ENCODE peak calls at places on chromosomes 5 and 9, in eight cellular contexts. One of them, this sample, is unnamed.

GRCh38 chr9:23581936-23582335 is 244.1 kb downstream of the ELAVL2 start:
- DNase-seq in CD8-positive, alpha-beta T cell: no peak
- DNase-seq in mucosa of descending colon: no peak
- DNase-seq in spleen: no peak
- DNase-seq in Karpas-422: no peak
- DNase-seq in gastrocnemius medialis: no peak
- DNase-seq in endodermal cell: no peak
- DNase-seq in fibroblast of lung: no peak
- DNase-seq in this sample: no peak

GRCh38 chr5:151162794-151163193 is 5.2 kb upstream of the ANXA6 start:
- DNase-seq in CD8-positive, alpha-beta T cell: no peak
- DNase-seq in mucosa of descending colon: no peak
- DNase-seq in spleen: no peak
- DNase-seq in Karpas-422: no peak
- DNase-seq in gastrocnemius medialis: no peak
- DNase-seq in endodermal cell: no peak
- DNase-seq in fibroblast of lung: no peak
- DNase-seq in this sample: no peak

GRCh38 chr9:87604886-87605588 is 107.4 kb downstream of the DAPK1 start:
- DNase-seq in CD8-positive, alpha-beta T cell: no peak
- DNase-seq in mucosa of descending colon: no peak
- DNase-seq in spleen: no peak
- DNase-seq in Karpas-422: no peak
- DNase-seq in gastrocnemius medialis: no peak
- DNase-seq in endodermal cell: no peak
- DNase-seq in fibroblast of lung: no peak
- DNase-seq in this sample: no peak

GRCh38 chr5:58860680-58861079 is 277.8 kb downstream of the RAB3C start:
- DNase-seq in CD8-positive, alpha-beta T cell: no peak
- DNase-seq in mucosa of descending colon: no peak
- DNase-seq in spleen: no peak
- DNase-seq in Karpas-422: no peak
- DNase-seq in gastrocnemius medialis: no peak
- DNase-seq in endodermal cell: no peak
- DNase-seq in fibroblast of lung: no peak
- DNase-seq in this sample: no peak

GRCh38 chr5:120624021-120624563 is 160.0 kb downstream of the PRR16 start:
- DNase-seq in CD8-positive, alpha-beta T cell: no peak
- DNase-seq in mucosa of descending colon: no peak
- DNase-seq in spleen: no peak
- DNase-seq in Karpas-422: no peak
- DNase-seq in gastrocnemius medialis: no peak
- DNase-seq in endodermal cell: no peak
- DNase-seq in fibroblast of lung: peak; percentile 74
- DNase-seq in this sample: no peak

GRCh38 chr9:135304886-135305285 is 174.7 kb upstream of the PPP1R26 start:
- DNase-seq in CD8-positive, alpha-beta T cell: no peak
- DNase-seq in mucosa of descending colon: no peak
- DNase-seq in spleen: no peak
- DNase-seq in Karpas-422: no peak
- DNase-seq in gastrocnemius medialis: no peak
- DNase-seq in endodermal cell: no peak
- DNase-seq in fibroblast of lung: no peak
- DNase-seq in this sample: no peak

GRCh38 chr5:141349917-141350619 is at the start of gene PCDHGB1:
- DNase-seq in CD8-positive, alpha-beta T cell: no peak
- DNase-seq in mucosa of descending colon: peak; percentile 42
- DNase-seq in spleen: no peak
- DNase-seq in Karpas-422: peak; percentile 93
- DNase-seq in gastrocnemius medialis: no peak
- DNase-seq in endodermal cell: peak; percentile 89
- DNase-seq in fibroblast of lung: peak; percentile 60
- DNase-seq in this sample: no peak

GRCh38 chr5:10527281-10527950 is 36.5 kb upstream of the ANKRD33B start:
- DNase-seq in CD8-positive, alpha-beta T cell: no peak
- DNase-seq in mucosa of descending colon: no peak
- DNase-seq in spleen: no peak
- DNase-seq in Karpas-422: no peak
- DNase-seq in gastrocnemius medialis: no peak
- DNase-seq in endodermal cell: no peak
- DNase-seq in fibroblast of lung: peak; percentile 84
- DNase-seq in this sample: no peak

GRCh38 chr5:94969174-94969573 is 315.7 kb downstream of the MCTP1 start:
- DNase-seq in CD8-positive, alpha-beta T cell: no peak
- DNase-seq in mucosa of descending colon: no peak
- DNase-seq in spleen: no peak
- DNase-seq in Karpas-422: peak; percentile 52
- DNase-seq in gastrocnemius medialis: no peak
- DNase-seq in endodermal cell: no peak
- DNase-seq in fibroblast of lung: peak; percentile 17
- DNase-seq in this sample: no peak

GRCh38 chr5:150429410-150429873 is 16.7 kb upstream of the CD74 start:
- DNase-seq in CD8-positive, alpha-beta T cell: no peak
- DNase-seq in mucosa of descending colon: no peak
- DNase-seq in spleen: no peak
- DNase-seq in Karpas-422: peak; percentile 74
- DNase-seq in gastrocnemius medialis: no peak
- DNase-seq in endodermal cell: no peak
- DNase-seq in fibroblast of lung: no peak
- DNase-seq in this sample: no peak

GRCh38 chr5:133783481-133783880 is 171.1 kb upstream of the FSTL4 start:
- DNase-seq in CD8-positive, alpha-beta T cell: no peak
- DNase-seq in mucosa of descending colon: no peak
- DNase-seq in spleen: no peak
- DNase-seq in Karpas-422: no peak
- DNase-seq in gastrocnemius medialis: no peak
- DNase-seq in endodermal cell: peak; percentile 15
- DNase-seq in fibroblast of lung: peak; percentile 27
- DNase-seq in this sample: no peak

GRCh38 chr9:88706193-88707112 is 171.5 kb downstream of the NXNL2 start:
- DNase-seq in CD8-positive, alpha-beta T cell: no peak
- DNase-seq in mucosa of descending colon: no peak
- DNase-seq in spleen: no peak
- DNase-seq in Karpas-422: no peak
- DNase-seq in gastrocnemius medialis: no peak
- DNase-seq in endodermal cell: no peak
- DNase-seq in fibroblast of lung: peak; percentile 30
- DNase-seq in this sample: no peak

GRCh38 chr5:2753452-2754409 is 2.3 kb upstream of the IRX2 start:
- DNase-seq in CD8-positive, alpha-beta T cell: no peak
- DNase-seq in mucosa of descending colon: no peak
- DNase-seq in spleen: no peak
- DNase-seq in Karpas-422: no peak
- DNase-seq in gastrocnemius medialis: no peak
- DNase-seq in endodermal cell: peak; percentile 68
- DNase-seq in fibroblast of lung: no peak
- DNase-seq in this sample: no peak
- H3K4me3 ChIP-seq in CD8-positive, alpha-beta T cell: no peak overlapping the region
- H3K4me3 ChIP-seq in mucosa of descending colon: no peak overlapping the region
- H3K4me3 ChIP-seq in spleen: no peak overlapping the region
- H3K4me3 ChIP-seq in Karpas-422: no peak overlapping the region
- H3K4me3 ChIP-seq in gastrocnemius medialis: no peak overlapping the region
- H3K4me3 ChIP-seq in endodermal cell: no peak overlapping the region
- H3K4me3 ChIP-seq in fibroblast of lung: no peak overlapping the region
- H3K4me3 ChIP-seq in this sample: peak overlapping the region; percentile 57

GRCh38 chr5:71591100-71591499 is 4.0 kb downstream of the MCCC2 start:
- DNase-seq in CD8-positive, alpha-beta T cell: no peak
- DNase-seq in mucosa of descending colon: no peak
- DNase-seq in spleen: no peak
- DNase-seq in Karpas-422: no peak
- DNase-seq in gastrocnemius medialis: no peak
- DNase-seq in endodermal cell: no peak
- DNase-seq in fibroblast of lung: no peak
- DNase-seq in this sample: no peak
- H3K4me3 ChIP-seq in CD8-positive, alpha-beta T cell: no peak overlapping the region
- H3K4me3 ChIP-seq in mucosa of descending colon: no peak overlapping the region
- H3K4me3 ChIP-seq in spleen: no peak overlapping the region
- H3K4me3 ChIP-seq in Karpas-422: no peak overlapping the region
- H3K4me3 ChIP-seq in gastrocnemius medialis: no peak overlapping the region
- H3K4me3 ChIP-seq in endodermal cell: no peak overlapping the region
- H3K4me3 ChIP-seq in fibroblast of lung: no peak overlapping the region
- H3K4me3 ChIP-seq in this sample: no peak overlapping the region

GRCh38 chr9:33151601-33152000 is 15.5 kb downstream of the B4GALT1 start:
- DNase-seq in CD8-positive, alpha-beta T cell: no peak
- DNase-seq in mucosa of descending colon: no peak
- DNase-seq in spleen: no peak
- DNase-seq in Karpas-422: no peak
- DNase-seq in gastrocnemius medialis: no peak
- DNase-seq in endodermal cell: peak; percentile 15
- DNase-seq in fibroblast of lung: no peak
- DNase-seq in this sample: no peak
- H3K4me3 ChIP-seq in CD8-positive, alpha-beta T cell: no peak overlapping the region
- H3K4me3 ChIP-seq in mucosa of descending colon: no peak overlapping the region
- H3K4me3 ChIP-seq in spleen: no peak overlapping the region
- H3K4me3 ChIP-seq in Karpas-422: no peak overlapping the region
- H3K4me3 ChIP-seq in gastrocnemius medialis: no peak overlapping the region
- H3K4me3 ChIP-seq in endodermal cell: no peak overlapping the region
- H3K4me3 ChIP-seq in fibroblast of lung: no peak overlapping the region
- H3K4me3 ChIP-seq in this sample: no peak overlapping the region

GRCh38 chr5:73336366-73336765 is 112.2 kb downstream of the FOXD1 start:
- DNase-seq in CD8-positive, alpha-beta T cell: no peak
- DNase-seq in mucosa of descending colon: no peak
- DNase-seq in spleen: no peak
- DNase-seq in Karpas-422: no peak
- DNase-seq in gastrocnemius medialis: no peak
- DNase-seq in endodermal cell: no peak
- DNase-seq in fibroblast of lung: peak; percentile 80
- DNase-seq in this sample: no peak

GRCh38 chr5:73337586-73337985 is 111.0 kb downstream of the FOXD1 start:
- DNase-seq in CD8-positive, alpha-beta T cell: no peak
- DNase-seq in mucosa of descending colon: no peak
- DNase-seq in spleen: no peak
- DNase-seq in Karpas-422: no peak
- DNase-seq in gastrocnemius medialis: no peak
- DNase-seq in endodermal cell: no peak
- DNase-seq in fibroblast of lung: no peak
- DNase-seq in this sample: no peak

GRCh38 chr5:73339711-73340110 is 108.9 kb downstream of the FOXD1 start:
- DNase-seq in CD8-positive, alpha-beta T cell: no peak
- DNase-seq in mucosa of descending colon: no peak
- DNase-seq in spleen: no peak
- DNase-seq in Karpas-422: no peak
- DNase-seq in gastrocnemius medialis: no peak
- DNase-seq in endodermal cell: no peak
- DNase-seq in fibroblast of lung: no peak
- DNase-seq in this sample: no peak

GRCh38 chr5:73339165-73339564 is 109.4 kb downstream of the FOXD1 start:
- DNase-seq in CD8-positive, alpha-beta T cell: no peak
- DNase-seq in mucosa of descending colon: no peak
- DNase-seq in spleen: no peak
- DNase-seq in Karpas-422: peak; percentile 27
- DNase-seq in gastrocnemius medialis: no peak
- DNase-seq in endodermal cell: no peak
- DNase-seq in fibroblast of lung: no peak
- DNase-seq in this sample: no peak

GRCh38 chr5:73338201-73339126 is 110.1 kb downstream of the FOXD1 start:
- DNase-seq in CD8-positive, alpha-beta T cell: no peak
- DNase-seq in mucosa of descending colon: no peak
- DNase-seq in spleen: no peak
- DNase-seq in Karpas-422: no peak
- DNase-seq in gastrocnemius medialis: no peak
- DNase-seq in endodermal cell: no peak
- DNase-seq in fibroblast of lung: peak; percentile 94
- DNase-seq in this sample: no peak
- H3K4me3 ChIP-seq in CD8-positive, alpha-beta T cell: no peak overlapping the region
- H3K4me3 ChIP-seq in mucosa of descending colon: no peak overlapping the region
- H3K4me3 ChIP-seq in spleen: no peak overlapping the region
- H3K4me3 ChIP-seq in Karpas-422: no peak overlapping the region
- H3K4me3 ChIP-seq in gastrocnemius medialis: no peak overlapping the region
- H3K4me3 ChIP-seq in endodermal cell: no peak overlapping the region
- H3K4me3 ChIP-seq in fibroblast of lung: no peak overlapping the region
- H3K4me3 ChIP-seq in this sample: no peak overlapping the region

GRCh38 chr5:139393497-139394122 is 1.3 kb downstream of the PROB1 start:
- DNase-seq in CD8-positive, alpha-beta T cell: no peak
- DNase-seq in mucosa of descending colon: no peak
- DNase-seq in spleen: no peak
- DNase-seq in Karpas-422: no peak
- DNase-seq in gastrocnemius medialis: no peak
- DNase-seq in endodermal cell: no peak
- DNase-seq in fibroblast of lung: no peak
- DNase-seq in this sample: no peak
- H3K4me3 ChIP-seq in CD8-positive, alpha-beta T cell: peak overlapping the region; percentile 84
- H3K4me3 ChIP-seq in mucosa of descending colon: peak overlapping the region; percentile 32
- H3K4me3 ChIP-seq in spleen: peak overlapping the region; percentile 75
- H3K4me3 ChIP-seq in Karpas-422: peak overlapping the region; percentile 85
- H3K4me3 ChIP-seq in gastrocnemius medialis: peak overlapping the region; percentile 84
- H3K4me3 ChIP-seq in endodermal cell: peak overlapping the region; percentile 75
- H3K4me3 ChIP-seq in fibroblast of lung: no peak overlapping the region
- H3K4me3 ChIP-seq in this sample: peak overlapping the region; percentile 33

DNA sequence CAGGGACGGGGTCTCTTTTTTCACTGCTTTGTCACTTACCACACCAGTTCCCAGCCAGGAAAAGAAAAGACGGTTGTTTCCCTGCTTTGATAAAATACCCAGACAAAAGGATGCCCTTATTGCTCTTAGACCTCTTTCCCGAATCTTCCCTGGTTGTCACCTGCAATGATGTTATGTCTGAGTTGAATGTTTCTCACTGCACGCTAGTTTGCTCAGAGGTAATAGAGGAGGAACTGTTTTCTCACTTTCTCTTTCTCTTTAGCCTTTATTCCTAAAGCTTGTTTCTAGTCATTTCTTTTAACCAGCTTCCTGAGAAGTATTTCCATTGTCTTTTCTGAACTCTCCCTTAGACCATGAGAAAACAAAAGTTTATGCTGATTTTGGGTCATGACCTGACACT is 32.9 kb downstream of the ACER2 start:
- DNase-seq in CD8-positive, alpha-beta T cell: no peak
- DNase-seq in mucosa of descending colon: no peak
- DNase-seq in spleen: no peak
- DNase-seq in Karpas-422: no peak
- DNase-seq in gastrocnemius medialis: no peak
- DNase-seq in endodermal cell: no peak
- DNase-seq in fibroblast of lung: no peak
- DNase-seq in this sample: no peak
- H3K4me3 ChIP-seq in CD8-positive, alpha-beta T cell: no peak overlapping the region
- H3K4me3 ChIP-seq in mucosa of descending colon: no peak overlapping the region
- H3K4me3 ChIP-seq in spleen: peak overlapping the region; percentile 12
- H3K4me3 ChIP-seq in Karpas-422: no peak overlapping the region
- H3K4me3 ChIP-seq in gastrocnemius medialis: no peak overlapping the region
- H3K4me3 ChIP-seq in endodermal cell: no peak overlapping the region
- H3K4me3 ChIP-seq in fibroblast of lung: no peak overlapping the region
- H3K4me3 ChIP-seq in this sample: no peak overlapping the region

DNA sequence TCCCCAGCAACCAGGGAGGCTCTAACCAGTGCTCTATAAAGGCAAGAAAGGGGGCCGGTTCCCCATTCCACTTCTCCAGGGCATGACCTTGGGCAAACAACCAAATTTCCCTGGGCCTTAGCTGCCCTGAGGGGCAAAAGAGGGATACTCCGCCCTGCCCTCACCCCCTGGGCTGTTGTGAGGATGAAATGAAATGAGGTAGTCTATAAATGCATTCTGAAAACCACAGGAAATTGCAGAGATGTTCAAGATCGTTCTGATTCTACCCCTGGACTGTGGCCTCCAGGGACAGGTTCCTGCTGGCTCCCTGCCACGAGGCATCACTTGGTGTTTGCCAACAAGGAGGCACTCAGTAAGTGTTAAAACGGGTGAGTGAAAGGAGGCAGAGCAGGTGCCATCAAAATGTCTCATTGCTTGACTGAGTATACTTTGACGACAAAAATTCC is 5.7 kb downstream of the RAPGEF1 start:
- DNase-seq in CD8-positive, alpha-beta T cell: peak; percentile 44
- DNase-seq in mucosa of descending colon: peak; percentile 87
- DNase-seq in spleen: peak; percentile 87
- DNase-seq in Karpas-422: no peak
- DNase-seq in gastrocnemius medialis: peak; percentile 48
- DNase-seq in endodermal cell: no peak
- DNase-seq in fibroblast of lung: peak; percentile 30
- DNase-seq in this sample: no peak
- H3K4me3 ChIP-seq in CD8-positive, alpha-beta T cell: peak overlapping the region; percentile 11
- H3K4me3 ChIP-seq in mucosa of descending colon: no peak overlapping the region
- H3K4me3 ChIP-seq in spleen: no peak overlapping the region
- H3K4me3 ChIP-seq in Karpas-422: no peak overlapping the region
- H3K4me3 ChIP-seq in gastrocnemius medialis: no peak overlapping the region
- H3K4me3 ChIP-seq in endodermal cell: no peak overlapping the region
- H3K4me3 ChIP-seq in fibroblast of lung: no peak overlapping the region
- H3K4me3 ChIP-seq in this sample: no peak overlapping the region

This sample was measured in NT2/D1.